ENCODE peak calls at places on chromosomes 2 and 18, in nine cellular contexts. One of them, this sample, is unnamed.

GRCh38 chr18:31658670-31659573 is 25.5 kb downstream of the B4GALT6 start:
- DNase-seq in neuronal stem cell: no peak
- DNase-seq in stimulated activated CD4-positive, alpha-beta T cell treated with anti-CD3 and anti-CD28 coated beads, Interleukin-4, amount 100 ng/mL, for 1 hour: no peak
- DNase-seq in HTR-8/SVneo: no peak
- DNase-seq in activated effector memory CD4-positive, alpha-beta T cell treated with Interleukin-2 at 50 U/mL for 16 hours: no peak
- DNase-seq in cardiac fibroblast: no peak
- DNase-seq in A549: no peak
- DNase-seq in stimulated activated CD8-positive, alpha-beta memory T cell treated with anti-CD3 and anti-CD28 coated beads, Interleukin-15, amount 100 ng/mL, for 24 hours: no peak
- DNase-seq in MCF 10A: no peak
- DNase-seq in this sample: no peak

GRCh38 chr2:27376151-27376865 is 4.2 kb downstream of the ZNF513 start:
- DNase-seq in neuronal stem cell: no peak
- DNase-seq in stimulated activated CD4-positive, alpha-beta T cell treated with anti-CD3 and anti-CD28 coated beads, Interleukin-4, amount 100 ng/mL, for 1 hour: no peak
- DNase-seq in HTR-8/SVneo: no peak
- DNase-seq in activated effector memory CD4-positive, alpha-beta T cell treated with Interleukin-2 at 50 U/mL for 16 hours: no peak
- DNase-seq in cardiac fibroblast: no peak
- DNase-seq in A549: no peak
- DNase-seq in stimulated activated CD8-positive, alpha-beta memory T cell treated with anti-CD3 and anti-CD28 coated beads, Interleukin-15, amount 100 ng/mL, for 24 hours: no peak
- DNase-seq in MCF 10A: no peak
- DNase-seq in this sample: no peak

GRCh38 chr2:85999131-85999831 is 106.4 kb downstream of the POLR1A start:
- DNase-seq in neuronal stem cell: no peak
- DNase-seq in stimulated activated CD4-positive, alpha-beta T cell treated with anti-CD3 and anti-CD28 coated beads, Interleukin-4, amount 100 ng/mL, for 1 hour: no peak
- DNase-seq in HTR-8/SVneo: no peak
- DNase-seq in activated effector memory CD4-positive, alpha-beta T cell treated with Interleukin-2 at 50 U/mL for 16 hours: peak
- DNase-seq in cardiac fibroblast: peak
- DNase-seq in A549: no peak
- DNase-seq in stimulated activated CD8-positive, alpha-beta memory T cell treated with anti-CD3 and anti-CD28 coated beads, Interleukin-15, amount 100 ng/mL, for 24 hours: no peak
- DNase-seq in MCF 10A: no peak
- DNase-seq in this sample: no peak

GRCh38 chr2:14297340-14297739 is 335.2 kb upstream of the LRATD1 start:
- DNase-seq in neuronal stem cell: no peak
- DNase-seq in stimulated activated CD4-positive, alpha-beta T cell treated with anti-CD3 and anti-CD28 coated beads, Interleukin-4, amount 100 ng/mL, for 1 hour: no peak
- DNase-seq in HTR-8/SVneo: no peak
- DNase-seq in activated effector memory CD4-positive, alpha-beta T cell treated with Interleukin-2 at 50 U/mL for 16 hours: no peak
- DNase-seq in cardiac fibroblast: no peak
- DNase-seq in A549: no peak
- DNase-seq in stimulated activated CD8-positive, alpha-beta memory T cell treated with anti-CD3 and anti-CD28 coated beads, Interleukin-15, amount 100 ng/mL, for 24 hours: no peak
- DNase-seq in MCF 10A: peak
- DNase-seq in this sample: no peak

GRCh38 chr18:12246849-12247808 is 7.0 kb upstream of the CIDEA start:
- DNase-seq in neuronal stem cell: no peak
- DNase-seq in stimulated activated CD4-positive, alpha-beta T cell treated with anti-CD3 and anti-CD28 coated beads, Interleukin-4, amount 100 ng/mL, for 1 hour: no peak
- DNase-seq in HTR-8/SVneo: no peak
- DNase-seq in activated effector memory CD4-positive, alpha-beta T cell treated with Interleukin-2 at 50 U/mL for 16 hours: no peak
- DNase-seq in cardiac fibroblast: peak
- DNase-seq in A549: peak
- DNase-seq in stimulated activated CD8-positive, alpha-beta memory T cell treated with anti-CD3 and anti-CD28 coated beads, Interleukin-15, amount 100 ng/mL, for 24 hours: no peak
- DNase-seq in MCF 10A: no peak
- DNase-seq in this sample: no peak

GRCh38 chr2:169258045-169258601 is 104.2 kb downstream of the LRP2 start:
- DNase-seq in neuronal stem cell: no peak
- DNase-seq in stimulated activated CD4-positive, alpha-beta T cell treated with anti-CD3 and anti-CD28 coated beads, Interleukin-4, amount 100 ng/mL, for 1 hour: no peak
- DNase-seq in HTR-8/SVneo: no peak
- DNase-seq in activated effector memory CD4-positive, alpha-beta T cell treated with Interleukin-2 at 50 U/mL for 16 hours: no peak
- DNase-seq in cardiac fibroblast: peak
- DNase-seq in A549: no peak
- DNase-seq in stimulated activated CD8-positive, alpha-beta memory T cell treated with anti-CD3 and anti-CD28 coated beads, Interleukin-15, amount 100 ng/mL, for 24 hours: no peak
- DNase-seq in MCF 10A: peak
- DNase-seq in this sample: no peak

GRCh38 chr18:65934874-65935273 is 184.1 kb downstream of the CDH7 start:
- DNase-seq in neuronal stem cell: no peak
- DNase-seq in stimulated activated CD4-positive, alpha-beta T cell treated with anti-CD3 and anti-CD28 coated beads, Interleukin-4, amount 100 ng/mL, for 1 hour: no peak
- DNase-seq in HTR-8/SVneo: no peak
- DNase-seq in activated effector memory CD4-positive, alpha-beta T cell treated with Interleukin-2 at 50 U/mL for 16 hours: no peak
- DNase-seq in cardiac fibroblast: no peak
- DNase-seq in A549: no peak
- DNase-seq in stimulated activated CD8-positive, alpha-beta memory T cell treated with anti-CD3 and anti-CD28 coated beads, Interleukin-15, amount 100 ng/mL, for 24 hours: no peak
- DNase-seq in MCF 10A: no peak
- DNase-seq in this sample: no peak

GRCh38 chr2:219269362-219270054 is 9.7 kb upstream of the DNAJB2 start:
- DNase-seq in neuronal stem cell: no peak
- DNase-seq in stimulated activated CD4-positive, alpha-beta T cell treated with anti-CD3 and anti-CD28 coated beads, Interleukin-4, amount 100 ng/mL, for 1 hour: no peak
- DNase-seq in HTR-8/SVneo: no peak
- DNase-seq in activated effector memory CD4-positive, alpha-beta T cell treated with Interleukin-2 at 50 U/mL for 16 hours: no peak
- DNase-seq in cardiac fibroblast: no peak
- DNase-seq in A549: no peak
- DNase-seq in stimulated activated CD8-positive, alpha-beta memory T cell treated with anti-CD3 and anti-CD28 coated beads, Interleukin-15, amount 100 ng/mL, for 24 hours: no peak
- DNase-seq in MCF 10A: peak
- DNase-seq in this sample: no peak

GRCh38 chr2:28643324-28643723 is 108.3 kb upstream of the PPP1CB start:
- DNase-seq in neuronal stem cell: no peak
- DNase-seq in stimulated activated CD4-positive, alpha-beta T cell treated with anti-CD3 and anti-CD28 coated beads, Interleukin-4, amount 100 ng/mL, for 1 hour: no peak
- DNase-seq in HTR-8/SVneo: no peak
- DNase-seq in activated effector memory CD4-positive, alpha-beta T cell treated with Interleukin-2 at 50 U/mL for 16 hours: no peak
- DNase-seq in cardiac fibroblast: no peak
- DNase-seq in A549: no peak
- DNase-seq in stimulated activated CD8-positive, alpha-beta memory T cell treated with anti-CD3 and anti-CD28 coated beads, Interleukin-15, amount 100 ng/mL, for 24 hours: no peak
- DNase-seq in MCF 10A: peak
- DNase-seq in this sample: no peak

GRCh38 chr18:39558658-39559057 is 1993.1 kb upstream of the CELF4 start:
- DNase-seq in neuronal stem cell: no peak
- DNase-seq in stimulated activated CD4-positive, alpha-beta T cell treated with anti-CD3 and anti-CD28 coated beads, Interleukin-4, amount 100 ng/mL, for 1 hour: no peak
- DNase-seq in HTR-8/SVneo: no peak
- DNase-seq in activated effector memory CD4-positive, alpha-beta T cell treated with Interleukin-2 at 50 U/mL for 16 hours: no peak
- DNase-seq in cardiac fibroblast: no peak
- DNase-seq in A549: no peak
- DNase-seq in stimulated activated CD8-positive, alpha-beta memory T cell treated with anti-CD3 and anti-CD28 coated beads, Interleukin-15, amount 100 ng/mL, for 24 hours: no peak
- DNase-seq in MCF 10A: no peak
- DNase-seq in this sample: no peak

GRCh38 chr18:50373531-50373930 is 1.3 kb upstream of the SKA1 start:
- DNase-seq in neuronal stem cell: no peak
- DNase-seq in stimulated activated CD4-positive, alpha-beta T cell treated with anti-CD3 and anti-CD28 coated beads, Interleukin-4, amount 100 ng/mL, for 1 hour: no peak
- DNase-seq in HTR-8/SVneo: no peak
- DNase-seq in activated effector memory CD4-positive, alpha-beta T cell treated with Interleukin-2 at 50 U/mL for 16 hours: no peak
- DNase-seq in cardiac fibroblast: no peak
- DNase-seq in A549: no peak
- DNase-seq in stimulated activated CD8-positive, alpha-beta memory T cell treated with anti-CD3 and anti-CD28 coated beads, Interleukin-15, amount 100 ng/mL, for 24 hours: no peak
- DNase-seq in MCF 10A: no peak
- DNase-seq in this sample: no peak

GRCh38 chr2:68912732-68913131 is 40.0 kb downstream of the GKN2 start:
- DNase-seq in neuronal stem cell: no peak
- DNase-seq in stimulated activated CD4-positive, alpha-beta T cell treated with anti-CD3 and anti-CD28 coated beads, Interleukin-4, amount 100 ng/mL, for 1 hour: no peak
- DNase-seq in HTR-8/SVneo: no peak
- DNase-seq in activated effector memory CD4-positive, alpha-beta T cell treated with Interleukin-2 at 50 U/mL for 16 hours: peak
- DNase-seq in cardiac fibroblast: no peak
- DNase-seq in A549: no peak
- DNase-seq in stimulated activated CD8-positive, alpha-beta memory T cell treated with anti-CD3 and anti-CD28 coated beads, Interleukin-15, amount 100 ng/mL, for 24 hours: no peak
- DNase-seq in MCF 10A: no peak
- DNase-seq in this sample: no peak

GRCh38 chr2:231632559-231633142 is 40.0 kb downstream of the TEX44 start:
- DNase-seq in neuronal stem cell: no peak
- DNase-seq in stimulated activated CD4-positive, alpha-beta T cell treated with anti-CD3 and anti-CD28 coated beads, Interleukin-4, amount 100 ng/mL, for 1 hour: no peak
- DNase-seq in HTR-8/SVneo: no peak
- DNase-seq in activated effector memory CD4-positive, alpha-beta T cell treated with Interleukin-2 at 50 U/mL for 16 hours: no peak
- DNase-seq in cardiac fibroblast: peak
- DNase-seq in A549: no peak
- DNase-seq in stimulated activated CD8-positive, alpha-beta memory T cell treated with anti-CD3 and anti-CD28 coated beads, Interleukin-15, amount 100 ng/mL, for 24 hours: no peak
- DNase-seq in MCF 10A: peak
- DNase-seq in this sample: peak

GRCh38 chr18:48979944-48980890 is 29.5 kb upstream of the SMAD7 start:
- DNase-seq in neuronal stem cell: no peak
- DNase-seq in stimulated activated CD4-positive, alpha-beta T cell treated with anti-CD3 and anti-CD28 coated beads, Interleukin-4, amount 100 ng/mL, for 1 hour: no peak
- DNase-seq in HTR-8/SVneo: no peak
- DNase-seq in activated effector memory CD4-positive, alpha-beta T cell treated with Interleukin-2 at 50 U/mL for 16 hours: no peak
- DNase-seq in cardiac fibroblast: no peak
- DNase-seq in A549: no peak
- DNase-seq in stimulated activated CD8-positive, alpha-beta memory T cell treated with anti-CD3 and anti-CD28 coated beads, Interleukin-15, amount 100 ng/mL, for 24 hours: no peak
- DNase-seq in MCF 10A: no peak
- DNase-seq in this sample: no peak

GRCh38 chr2:207143131-207143473 is 22.6 kb downstream of the KLF7 start:
- DNase-seq in neuronal stem cell: no peak
- DNase-seq in stimulated activated CD4-positive, alpha-beta T cell treated with anti-CD3 and anti-CD28 coated beads, Interleukin-4, amount 100 ng/mL, for 1 hour: no peak
- DNase-seq in HTR-8/SVneo: no peak
- DNase-seq in activated effector memory CD4-positive, alpha-beta T cell treated with Interleukin-2 at 50 U/mL for 16 hours: no peak
- DNase-seq in cardiac fibroblast: no peak
- DNase-seq in A549: no peak
- DNase-seq in stimulated activated CD8-positive, alpha-beta memory T cell treated with anti-CD3 and anti-CD28 coated beads, Interleukin-15, amount 100 ng/mL, for 24 hours: no peak
- DNase-seq in MCF 10A: no peak
- DNase-seq in this sample: no peak

GRCh38 chr2:17717666-17718065 is 35.9 kb downstream of the SMC6 start:
- DNase-seq in neuronal stem cell: no peak
- DNase-seq in stimulated activated CD4-positive, alpha-beta T cell treated with anti-CD3 and anti-CD28 coated beads, Interleukin-4, amount 100 ng/mL, for 1 hour: no peak
- DNase-seq in HTR-8/SVneo: no peak
- DNase-seq in activated effector memory CD4-positive, alpha-beta T cell treated with Interleukin-2 at 50 U/mL for 16 hours: no peak
- DNase-seq in cardiac fibroblast: no peak
- DNase-seq in A549: no peak
- DNase-seq in stimulated activated CD8-positive, alpha-beta memory T cell treated with anti-CD3 and anti-CD28 coated beads, Interleukin-15, amount 100 ng/mL, for 24 hours: no peak
- DNase-seq in MCF 10A: no peak
- DNase-seq in this sample: no peak

GRCh38 chr18:22816266-22817176 is 116.6 kb upstream of the RBBP8 start:
- DNase-seq in neuronal stem cell: no peak
- DNase-seq in stimulated activated CD4-positive, alpha-beta T cell treated with anti-CD3 and anti-CD28 coated beads, Interleukin-4, amount 100 ng/mL, for 1 hour: no peak
- DNase-seq in HTR-8/SVneo: no peak
- DNase-seq in activated effector memory CD4-positive, alpha-beta T cell treated with Interleukin-2 at 50 U/mL for 16 hours: no peak
- DNase-seq in cardiac fibroblast: no peak
- DNase-seq in A549: no peak
- DNase-seq in stimulated activated CD8-positive, alpha-beta memory T cell treated with anti-CD3 and anti-CD28 coated beads, Interleukin-15, amount 100 ng/mL, for 24 hours: no peak
- DNase-seq in MCF 10A: peak
- DNase-seq in this sample: no peak

GRCh38 chr18:69757733-69758132 is 189.9 kb downstream of the CD226 start:
- DNase-seq in neuronal stem cell: no peak
- DNase-seq in stimulated activated CD4-positive, alpha-beta T cell treated with anti-CD3 and anti-CD28 coated beads, Interleukin-4, amount 100 ng/mL, for 1 hour: no peak
- DNase-seq in HTR-8/SVneo: no peak
- DNase-seq in activated effector memory CD4-positive, alpha-beta T cell treated with Interleukin-2 at 50 U/mL for 16 hours: no peak
- DNase-seq in cardiac fibroblast: no peak
- DNase-seq in A549: no peak
- DNase-seq in stimulated activated CD8-positive, alpha-beta memory T cell treated with anti-CD3 and anti-CD28 coated beads, Interleukin-15, amount 100 ng/mL, for 24 hours: no peak
- DNase-seq in MCF 10A: no peak
- DNase-seq in this sample: peak

GRCh38 chr18:7116001-7116831 is 1.4 kb downstream of the LAMA1 start:
- DNase-seq in neuronal stem cell: peak
- DNase-seq in stimulated activated CD4-positive, alpha-beta T cell treated with anti-CD3 and anti-CD28 coated beads, Interleukin-4, amount 100 ng/mL, for 1 hour: no peak
- DNase-seq in HTR-8/SVneo: peak
- DNase-seq in activated effector memory CD4-positive, alpha-beta T cell treated with Interleukin-2 at 50 U/mL for 16 hours: no peak
- DNase-seq in cardiac fibroblast: peak
- DNase-seq in A549: no peak
- DNase-seq in stimulated activated CD8-positive, alpha-beta memory T cell treated with anti-CD3 and anti-CD28 coated beads, Interleukin-15, amount 100 ng/mL, for 24 hours: no peak
- DNase-seq in MCF 10A: no peak
- DNase-seq in this sample: peak

GRCh38 chr2:5932556-5933469 is 240.6 kb downstream of the SOX11 start:
- DNase-seq in neuronal stem cell: no peak
- DNase-seq in stimulated activated CD4-positive, alpha-beta T cell treated with anti-CD3 and anti-CD28 coated beads, Interleukin-4, amount 100 ng/mL, for 1 hour: no peak
- DNase-seq in HTR-8/SVneo: no peak
- DNase-seq in activated effector memory CD4-positive, alpha-beta T cell treated with Interleukin-2 at 50 U/mL for 16 hours: no peak
- DNase-seq in cardiac fibroblast: no peak
- DNase-seq in A549: no peak
- DNase-seq in stimulated activated CD8-positive, alpha-beta memory T cell treated with anti-CD3 and anti-CD28 coated beads, Interleukin-15, amount 100 ng/mL, for 24 hours: no peak
- DNase-seq in MCF 10A: no peak
- DNase-seq in this sample: no peak

GRCh38 chr2:219282943-219283581 is 3.9 kb downstream of the DNAJB2 start:
- DNase-seq in neuronal stem cell: no peak
- DNase-seq in stimulated activated CD4-positive, alpha-beta T cell treated with anti-CD3 and anti-CD28 coated beads, Interleukin-4, amount 100 ng/mL, for 1 hour: no peak
- DNase-seq in HTR-8/SVneo: no peak
- DNase-seq in activated effector memory CD4-positive, alpha-beta T cell treated with Interleukin-2 at 50 U/mL for 16 hours: no peak
- DNase-seq in cardiac fibroblast: no peak
- DNase-seq in A549: no peak
- DNase-seq in stimulated activated CD8-positive, alpha-beta memory T cell treated with anti-CD3 and anti-CD28 coated beads, Interleukin-15, amount 100 ng/mL, for 24 hours: no peak
- DNase-seq in MCF 10A: no peak
- DNase-seq in this sample: no peak

GRCh38 chr2:171344182-171344581 is 89.6 kb downstream of the METTL8 start:
- DNase-seq in neuronal stem cell: no peak
- DNase-seq in stimulated activated CD4-positive, alpha-beta T cell treated with anti-CD3 and anti-CD28 coated beads, Interleukin-4, amount 100 ng/mL, for 1 hour: no peak
- DNase-seq in HTR-8/SVneo: no peak
- DNase-seq in activated effector memory CD4-positive, alpha-beta T cell treated with Interleukin-2 at 50 U/mL for 16 hours: no peak
- DNase-seq in cardiac fibroblast: no peak
- DNase-seq in A549: no peak
- DNase-seq in stimulated activated CD8-positive, alpha-beta memory T cell treated with anti-CD3 and anti-CD28 coated beads, Interleukin-15, amount 100 ng/mL, for 24 hours: no peak
- DNase-seq in MCF 10A: no peak
- DNase-seq in this sample: no peak

GRCh38 chr18:30094556-30094955 is 948.0 kb downstream of the DSC3 start:
- DNase-seq in neuronal stem cell: no peak
- DNase-seq in stimulated activated CD4-positive, alpha-beta T cell treated with anti-CD3 and anti-CD28 coated beads, Interleukin-4, amount 100 ng/mL, for 1 hour: no peak
- DNase-seq in HTR-8/SVneo: peak
- DNase-seq in activated effector memory CD4-positive, alpha-beta T cell treated with Interleukin-2 at 50 U/mL for 16 hours: no peak
- DNase-seq in cardiac fibroblast: peak
- DNase-seq in A549: no peak
- DNase-seq in stimulated activated CD8-positive, alpha-beta memory T cell treated with anti-CD3 and anti-CD28 coated beads, Interleukin-15, amount 100 ng/mL, for 24 hours: no peak
- DNase-seq in MCF 10A: peak
- DNase-seq in this sample: peak

GRCh38 chr2:11102466-11102865 is 52.8 kb upstream of the SLC66A3 start:
- DNase-seq in neuronal stem cell: no peak
- DNase-seq in stimulated activated CD4-positive, alpha-beta T cell treated with anti-CD3 and anti-CD28 coated beads, Interleukin-4, amount 100 ng/mL, for 1 hour: no peak
- DNase-seq in HTR-8/SVneo: no peak
- DNase-seq in activated effector memory CD4-positive, alpha-beta T cell treated with Interleukin-2 at 50 U/mL for 16 hours: no peak
- DNase-seq in cardiac fibroblast: no peak
- DNase-seq in A549: no peak
- DNase-seq in stimulated activated CD8-positive, alpha-beta memory T cell treated with anti-CD3 and anti-CD28 coated beads, Interleukin-15, amount 100 ng/mL, for 24 hours: no peak
- DNase-seq in MCF 10A: no peak
- DNase-seq in this sample: no peak

GRCh38 chr2:108593547-108594098 is 59.4 kb downstream of the LIMS1 start:
- DNase-seq in neuronal stem cell: no peak
- DNase-seq in stimulated activated CD4-positive, alpha-beta T cell treated with anti-CD3 and anti-CD28 coated beads, Interleukin-4, amount 100 ng/mL, for 1 hour: no peak
- DNase-seq in HTR-8/SVneo: no peak
- DNase-seq in activated effector memory CD4-positive, alpha-beta T cell treated with Interleukin-2 at 50 U/mL for 16 hours: no peak
- DNase-seq in cardiac fibroblast: peak
- DNase-seq in A549: no peak
- DNase-seq in stimulated activated CD8-positive, alpha-beta memory T cell treated with anti-CD3 and anti-CD28 coated beads, Interleukin-15, amount 100 ng/mL, for 24 hours: no peak
- DNase-seq in MCF 10A: peak
- DNase-seq in this sample: peak

GRCh38 chr2:126535408-126535807 is 120.5 kb upstream of the GYPC start:
- DNase-seq in neuronal stem cell: peak
- DNase-seq in stimulated activated CD4-positive, alpha-beta T cell treated with anti-CD3 and anti-CD28 coated beads, Interleukin-4, amount 100 ng/mL, for 1 hour: no peak
- DNase-seq in HTR-8/SVneo: no peak
- DNase-seq in activated effector memory CD4-positive, alpha-beta T cell treated with Interleukin-2 at 50 U/mL for 16 hours: no peak
- DNase-seq in cardiac fibroblast: no peak
- DNase-seq in A549: no peak
- DNase-seq in stimulated activated CD8-positive, alpha-beta memory T cell treated with anti-CD3 and anti-CD28 coated beads, Interleukin-15, amount 100 ng/mL, for 24 hours: no peak
- DNase-seq in MCF 10A: peak
- DNase-seq in this sample: no peak

GRCh38 chr18:54716586-54716985 is 111.7 kb upstream of the RAB27B start:
- DNase-seq in neuronal stem cell: no peak
- DNase-seq in stimulated activated CD4-positive, alpha-beta T cell treated with anti-CD3 and anti-CD28 coated beads, Interleukin-4, amount 100 ng/mL, for 1 hour: no peak
- DNase-seq in HTR-8/SVneo: no peak
- DNase-seq in activated effector memory CD4-positive, alpha-beta T cell treated with Interleukin-2 at 50 U/mL for 16 hours: no peak
- DNase-seq in cardiac fibroblast: no peak
- DNase-seq in A549: no peak
- DNase-seq in stimulated activated CD8-positive, alpha-beta memory T cell treated with anti-CD3 and anti-CD28 coated beads, Interleukin-15, amount 100 ng/mL, for 24 hours: no peak
- DNase-seq in MCF 10A: no peak
- DNase-seq in this sample: no peak

GRCh38 chr2:128585706-128586105 is 267.0 kb upstream of the HS6ST1 start:
- DNase-seq in neuronal stem cell: no peak
- DNase-seq in stimulated activated CD4-positive, alpha-beta T cell treated with anti-CD3 and anti-CD28 coated beads, Interleukin-4, amount 100 ng/mL, for 1 hour: no peak
- DNase-seq in HTR-8/SVneo: no peak
- DNase-seq in activated effector memory CD4-positive, alpha-beta T cell treated with Interleukin-2 at 50 U/mL for 16 hours: no peak
- DNase-seq in cardiac fibroblast: peak
- DNase-seq in A549: no peak
- DNase-seq in stimulated activated CD8-positive, alpha-beta memory T cell treated with anti-CD3 and anti-CD28 coated beads, Interleukin-15, amount 100 ng/mL, for 24 hours: no peak
- DNase-seq in MCF 10A: peak
- DNase-seq in this sample: peak

GRCh38 chr2:17765423-17765822 is 11.5 kb downstream of the GEN1 start:
- DNase-seq in neuronal stem cell: no peak
- DNase-seq in stimulated activated CD4-positive, alpha-beta T cell treated with anti-CD3 and anti-CD28 coated beads, Interleukin-4, amount 100 ng/mL, for 1 hour: no peak
- DNase-seq in HTR-8/SVneo: no peak
- DNase-seq in activated effector memory CD4-positive, alpha-beta T cell treated with Interleukin-2 at 50 U/mL for 16 hours: no peak
- DNase-seq in cardiac fibroblast: peak
- DNase-seq in A549: no peak
- DNase-seq in stimulated activated CD8-positive, alpha-beta memory T cell treated with anti-CD3 and anti-CD28 coated beads, Interleukin-15, amount 100 ng/mL, for 24 hours: no peak
- DNase-seq in MCF 10A: no peak
- DNase-seq in this sample: peak